ENCODE peak calls at places on chromosomes 11 and 22, in seven cellular contexts. S is SK-N-SH, G is adipocyte, A is BE2C, M is tibial nerve, H is left ventricle myocardium inferior, Z is gastrocnemius medialis. T is an unnamed sample. For H3K36me3, the result is how much of the 10 kb centered on the place peaks cover.

GRCh38 chr11:2700415-2701211 is 819 bp upstream of the KCNQ1OT1 start:
- DNase-seq in Z (peak), G (peak), A (peak), H (peak), M (peak), S (peak), T (peak)

GRCh38 chr11:45146072-45147016 is at the start of gene PRDM11:
- DNase-seq in G (peak), M (no peak), Z (peak), A (peak), H (no peak), S (peak), T (peak)

GRCh38 chr11:36702330-36703054 is 104.5 kb upstream of the RAG2 start:
- DNase-seq in G (peak), H (no peak), M (no peak), A (peak), S (peak), Z (no peak), T (peak)

GRCh38 chr11:117914398-117914761 is 14.8 kb downstream of the TMPRSS13 start:
- DNase-seq in G (no peak), H (no peak), A (no peak), M (no peak), Z (no peak), S (no peak), T (no peak)

GRCh38 chr11:57356179-57356757 is 18.1 kb downstream of the P2RX3 start:
- DNase-seq in A (no peak), Z (no peak), G (no peak), M (no peak), H (no peak), S (no peak), T (no peak)

GRCh38 chr11:32052218-32052617 is 38.7 kb upstream of the RCN1 start:
- DNase-seq in G (peak), H (no peak), A (peak), S (peak), M (peak), Z (peak), T (peak)

GRCh38 chr11:74487875-74488274 is 5.6 kb downstream of the LIPT2 start:
- DNase-seq in Z (no peak), S (no peak), A (peak), M (no peak), H (no peak), G (no peak), T (peak)

GRCh38 chr11:35138606-35138948 is 394 bp upstream of the CD44 start:
- DNase-seq in M (no peak), A (no peak), Z (no peak), G (no peak), S (no peak), H (no peak), T (no peak)

GRCh38 chr11:126156814-126157213 is 54.6 kb downstream of the RPUSD4 start:
- DNase-seq in H (no peak), A (no peak), G (peak), M (no peak), Z (no peak), S (no peak), T (no peak)

GRCh38 chr11:131065435-131066295 is 149.4 kb upstream of the SNX19 start:
- DNase-seq in H (no peak), G (no peak), A (no peak), Z (no peak), S (no peak), M (no peak), T (no peak)

GRCh38 chr11:119384332-119384731 is 2.8 kb upstream of the USP2 start:
- DNase-seq in A (no peak), Z (no peak), M (no peak), G (no peak), H (no peak), S (no peak), T (no peak)

GRCh38 chr11:17736921-17737817 is 2.6 kb downstream of the KCNC1 start:
- DNase-seq in Z (no peak), H (no peak), M (no peak), A (no peak), S (no peak), G (no peak), T (no peak)

GRCh38 chr11:113401718-113402117 is 14.1 kb downstream of the ANKK1 start:
- DNase-seq in S (peak), G (peak), M (no peak), A (peak), H (peak), Z (peak), T (peak)

GRCh38 chr11:104146421-104146820 is 17.5 kb downstream of the PDGFD start:
- DNase-seq in H (no peak), A (no peak), G (no peak), Z (no peak), M (no peak), S (no peak), T (no peak)

GRCh38 chr22:29269230-29269604 is 1.1 kb downstream of the EWSR1 start:
- DNase-seq in Z (no peak), H (no peak), M (no peak), S (no peak), G (peak), A (peak), T (peak)

GRCh38 chr22:35729309-35729698 is 11.6 kb downstream of the APOL5 start:
- DNase-seq in S (no peak), A (no peak), G (no peak), Z (no peak), H (no peak), M (no peak), T (no peak)

GRCh38 chr11:114236829-114237228 is 59.4 kb upstream of the NNMT start:
- DNase-seq in H (no peak), G (peak), M (no peak), Z (no peak), S (no peak), A (no peak), T (no peak)

GRCh38 chr11:124769804-124770774 is 8.0 kb upstream of the ESAM start:
- DNase-seq in A (no peak), M (no peak), G (peak), H (no peak), S (no peak), Z (no peak), T (no peak)

GRCh38 chr11:1360835-1361357 is 28.8 kb upstream of the BRSK2 start:
- DNase-seq in M (no peak), H (no peak), G (no peak), Z (no peak), A (no peak), S (peak), T (no peak)

GRCh38 chr11:118791961-118792578 is 1.1 kb upstream of the DDX6 start:
- DNase-seq in A (peak), Z (peak), G (no peak), M (no peak), S (peak), H (no peak), T (peak)

GRCh38 chr11:43853766-43854165 is 26.9 kb upstream of the ALKBH3 start:
- DNase-seq in M (no peak), G (no peak), S (no peak), Z (no peak), A (no peak), H (no peak), T (no peak)

GRCh38 chr11:64176751-64177150 is 9.2 kb upstream of the STIP1 start:
- DNase-seq in H (no peak), S (no peak), Z (no peak), A (no peak), M (no peak), G (no peak), T (no peak)

GRCh38 chr22:32880906-32881596 is 79.5 kb downstream of the TIMP3 start:
- DNase-seq in H (peak), G (peak), M (no peak), A (peak), Z (no peak), S (peak), T (peak)

GRCh38 chr11:70703141-70704052 is 305.1 kb downstream of the CTTN start:
- DNase-seq in Z (no peak), M (no peak), H (no peak), S (no peak), G (no peak), A (no peak), T (no peak)

GRCh38 chr22:39078329-39078728 is 1.3 kb downstream of the APOBEC3G start:
- DNase-seq in G (no peak), Z (no peak), A (no peak), H (no peak), S (no peak), M (no peak), T (no peak)

GRCh38 chr11:45383229-45383628 is 97.1 kb upstream of the SYT13 start:
- DNase-seq in H (no peak), A (no peak), G (peak), S (no peak), Z (no peak), M (no peak), T (no peak)

GRCh38 chr22:50269573-50270301 is 443 bp downstream of the MAPK11 start:
- DNase-seq in H (peak), M (no peak), A (peak), S (peak), G (peak), Z (no peak), T (no peak)

GRCh38 chr11:76181371-76181770 is 24.9 kb downstream of the WNT11 start:
- DNase-seq in H (no peak), Z (no peak), G (no peak), M (no peak), A (no peak), S (no peak), T (no peak)

GRCh38 chr11:67032830-67033555 is 10.1 kb downstream of the SYT12 start:
- DNase-seq in A (no peak), H (no peak), Z (no peak), S (no peak), G (peak), M (no peak), T (peak)

GRCh38 chr22:17772963-17773605 is 1.2 kb downstream of the BID start:
- DNase-seq in H (no peak), G (peak), Z (no peak), A (no peak), S (no peak), M (no peak), T (no peak)

DNA sequence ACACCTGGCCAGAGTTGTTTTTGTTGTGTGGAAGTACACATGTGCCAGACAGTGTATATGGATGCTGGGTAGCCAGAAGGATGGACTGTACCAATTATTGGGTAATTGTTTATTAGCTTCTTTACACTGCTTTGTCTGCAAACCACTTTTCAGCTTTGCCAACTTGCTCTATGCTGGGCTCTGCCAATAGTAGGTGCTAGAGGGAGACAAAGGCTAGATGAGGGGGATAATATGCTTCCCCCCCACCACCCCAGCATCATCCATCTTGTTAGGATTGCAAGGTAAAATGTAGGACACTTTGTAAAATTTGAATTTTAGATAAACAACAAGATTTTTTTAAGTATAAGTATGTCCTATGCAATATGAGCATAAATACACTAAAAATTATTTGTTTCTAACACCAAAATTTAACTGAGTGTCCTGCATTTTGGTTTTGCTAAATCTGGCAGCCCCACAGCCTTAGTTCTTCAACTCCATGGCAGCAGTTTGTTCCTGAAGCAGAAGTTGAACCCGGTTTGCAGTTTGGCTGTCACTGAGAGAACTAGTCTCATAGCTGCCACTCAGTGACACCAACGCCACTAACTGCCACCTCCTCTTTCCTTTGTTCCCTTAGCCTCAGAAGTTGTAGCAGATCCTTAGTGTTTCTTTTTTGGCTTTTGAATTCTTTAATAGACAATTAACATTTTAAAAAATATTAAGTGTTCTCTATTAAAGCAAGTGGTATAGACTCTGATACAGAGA is 78.8 kb downstream of the CCDC81 start:
- DNase-seq in A (no peak), S (no peak), H (no peak), Z (no peak), G (no peak), M (no peak), T (no peak)
- H3K4me3 ChIP-seq in A (no peak), S (no peak), H (no peak), Z (no peak), G (no peak), M (no peak), T (no peak)

DNA sequence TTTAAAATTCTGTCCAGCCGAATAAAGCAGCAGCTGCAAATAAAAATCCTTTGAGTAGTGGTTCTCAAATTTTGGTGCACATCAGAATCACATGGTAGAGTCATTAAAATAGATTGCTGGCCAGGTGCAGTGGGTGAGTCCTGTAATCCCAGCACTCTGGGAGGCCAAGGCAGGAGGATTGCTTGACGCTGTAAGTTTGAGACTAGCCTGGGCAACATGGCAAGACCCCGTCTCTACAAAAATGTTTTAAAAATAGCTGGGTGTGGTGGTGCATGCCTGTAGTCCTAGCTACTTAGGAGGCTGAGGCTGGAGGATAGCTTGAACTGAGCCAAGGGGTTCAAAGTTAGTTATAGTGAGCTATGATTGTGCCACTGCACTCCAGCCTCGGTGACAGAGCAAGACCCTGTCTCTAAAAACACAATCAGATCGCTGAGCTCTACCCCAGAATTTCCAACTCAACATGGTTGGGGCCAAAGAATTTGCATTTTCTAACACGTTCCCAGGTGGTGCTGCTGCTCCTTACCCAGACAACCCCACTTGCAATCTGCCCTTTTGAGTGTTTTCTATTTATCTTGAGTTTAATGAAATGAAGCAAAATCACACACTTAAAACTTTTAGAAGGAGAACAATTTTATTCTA is 48.8 kb downstream of the BIRC2 start:
- DNase-seq in H (no peak), Z (no peak), S (no peak), M (no peak), G (no peak), A (no peak), T (no peak)
- H3K36me3 ChIP-seq in H (half or more), Z (under half), S (half or more), M (under half), G (half or more), A (half or more), T (under half)

GRCh38 chr11:9662273-9662672 is 1.6 kb upstream of the SWAP70 start:
- DNase-seq in S (no peak), H (no peak), M (no peak), Z (no peak), G (no peak), A (no peak), T (no peak)
- H3K4me3 ChIP-seq in S (no peak), H (no peak), M (no peak), Z (no peak), G (no peak), A (no peak), T (no peak)

DNA sequence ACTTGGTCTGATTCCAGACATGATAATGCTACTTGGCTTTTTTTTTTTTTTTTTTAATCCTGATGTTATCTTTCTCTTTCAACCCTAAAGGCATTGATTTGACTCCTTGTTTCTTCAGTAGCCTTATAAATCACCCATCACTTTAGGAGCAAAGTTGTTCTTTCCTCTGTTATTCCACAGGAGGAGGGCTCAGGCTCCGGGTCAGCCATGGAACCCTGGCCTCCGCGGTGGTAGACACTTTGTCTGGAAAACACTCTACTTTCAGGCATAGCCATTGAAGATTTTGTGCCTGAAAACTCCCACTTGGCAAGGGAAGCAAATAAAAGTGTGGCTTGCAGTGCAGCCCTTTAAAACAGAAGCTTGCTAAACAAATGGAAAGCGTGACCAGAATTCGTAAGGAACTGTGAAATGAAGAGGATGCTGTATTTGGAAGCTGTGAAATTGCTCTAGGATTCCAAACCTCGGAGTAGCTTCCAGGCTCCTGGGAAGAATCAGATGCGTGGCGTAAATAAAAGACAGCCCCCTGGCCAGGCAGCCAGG is 44.9 kb downstream of the ARHGAP8 start:
- DNase-seq in M (no peak), G (no peak), A (no peak), Z (no peak), S (no peak), H (no peak), T (no peak)
- H3K36me3 ChIP-seq in M (under half), G (under half), A (under half), Z (under half), S (under half), H (under half), T (under half)

GRCh38 chr11:65945941-65946558 is 770 bp downstream of the TSGA10IP start:
- DNase-seq in Z (no peak), M (no peak), S (no peak), H (no peak), A (no peak), G (no peak), T (no peak)
- H3K4me3 ChIP-seq in Z (no peak), M (no peak), S (no peak), H (no peak), A (no peak), G (no peak), T (no peak)